ENCODE peak calls at places on chromosomes 13 and 19, in four cellular contexts. K, J, E and D are unnamed samples.

GRCh38 chr13:24097064-24097463 is 63.5 kb upstream of the SPATA13 start:
- DNase-seq in K (peak), J (no peak), E (peak), D (no peak)

GRCh38 chr13:105139380-105140285 is 1395.8 kb downstream of the EFNB2 start:
- DNase-seq in K (peak), J (no peak), E (peak), D (peak)

GRCh38 chr13:70023506-70023905 is 84.1 kb upstream of the ATXN8OS start:
- DNase-seq in K (no peak), J (no peak), E (no peak), D (no peak)

GRCh38 chr13:41139296-41139966 is 6.8 kb upstream of the KBTBD6 start:
- DNase-seq in K (no peak), J (no peak), E (no peak), D (no peak)

GRCh38 chr13:24648983-24649684 is 31.1 kb upstream of the ATP12A start:
- DNase-seq in K (no peak), J (no peak), E (no peak), D (no peak)

GRCh38 chr13:111915104-111915551 is 151.8 kb upstream of the SOX1 start:
- DNase-seq in K (no peak), J (no peak), E (no peak), D (no peak)

GRCh38 chr13:33870046-33870668 is 52.2 kb downstream of the RFC3 start:
- DNase-seq in K (no peak), J (no peak), E (no peak), D (no peak)

GRCh38 chr19:54201172-54201701 is 579 bp downstream of the RPS9 start:
- DNase-seq in K (no peak), J (peak), E (no peak), D (no peak)

GRCh38 chr13:55230570-55230908 is 1910.2 kb upstream of the PRR20A start:
- DNase-seq in K (no peak), J (no peak), E (no peak), D (no peak)

GRCh38 chr13:89514534-89515312 is 1832.8 kb upstream of the MIR17HG start:
- DNase-seq in K (peak), J (no peak), E (no peak), D (no peak)

DNA sequence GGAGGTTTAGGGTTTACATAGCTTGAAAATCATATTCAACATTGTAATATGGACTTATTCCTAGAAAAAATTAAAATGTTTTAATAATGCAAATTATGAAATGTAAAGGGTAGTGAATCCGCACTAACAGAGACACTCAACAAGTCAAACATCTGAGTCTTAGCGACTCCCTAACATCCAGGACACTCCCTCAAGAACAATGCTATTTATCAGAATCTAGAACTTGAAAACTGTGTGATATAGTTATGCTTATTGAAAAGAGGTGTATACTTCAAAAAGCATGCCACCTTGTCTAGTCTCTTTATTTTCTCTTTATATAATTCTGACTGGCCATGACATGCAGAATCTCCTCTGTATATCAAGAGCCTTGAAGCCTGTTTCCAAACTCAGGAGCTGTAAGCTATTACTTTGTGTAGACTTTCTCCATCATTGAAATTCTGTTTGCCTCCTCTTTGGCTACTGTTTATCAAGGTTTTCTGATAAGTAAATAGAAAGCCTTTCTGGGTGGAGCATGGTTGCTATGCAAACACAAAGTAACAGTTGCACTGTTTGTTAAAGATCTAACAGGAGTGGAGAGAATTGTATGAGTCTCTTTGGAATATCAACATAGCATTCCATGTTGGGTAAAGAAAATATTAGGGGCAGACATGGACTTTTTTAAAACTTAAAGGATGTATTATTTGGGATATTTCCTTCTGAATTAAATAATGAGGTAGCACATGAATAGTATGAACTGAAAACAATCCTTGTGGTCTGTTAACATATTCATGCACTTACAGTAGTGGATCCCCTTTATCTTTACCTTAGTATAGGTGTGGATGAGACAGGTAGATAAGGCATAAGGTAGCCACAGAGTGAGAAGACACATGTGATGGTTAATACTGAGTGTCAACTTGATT is 56.4 kb upstream of the MBNL2 start:
- DNase-seq in K (peak), J (no peak), E (no peak), D (no peak)
- TF ChIP-seq TARDBP in K (no peak), J (no peak), E (no peak), D (no peak)

GRCh38 chr13:48542581-48543341 is 9.9 kb upstream of the RCBTB2 start:
- DNase-seq in K (peak), J (no peak), E (no peak), D (no peak)
- TF ChIP-seq TARDBP in K (no peak), J (no peak), E (no peak), D (no peak)

GRCh38 chr13:97256343-97256783 is 34.2 kb downstream of the MBNL2 start:
- DNase-seq in K (peak), J (peak), E (no peak), D (no peak)
- TF ChIP-seq TARDBP in K (no peak), J (no peak), E (no peak), D (no peak)

GRCh38 chr19:13133241-13133870 is 15.3 kb downstream of the NACC1 start:
- DNase-seq in K (no peak), J (no peak), E (no peak), D (no peak)

GRCh38 chr19:13130886-13131490 is 12.9 kb downstream of the NACC1 start:
- DNase-seq in K (no peak), J (no peak), E (no peak), D (no peak)

GRCh38 chr19:13134626-13135025 is 15.5 kb downstream of the STX10 start:
- DNase-seq in K (no peak), J (no peak), E (no peak), D (no peak)

GRCh38 chr19:13135068-13136062 is 14.8 kb downstream of the STX10 start:
- DNase-seq in K (no peak), J (no peak), E (no peak), D (no peak)

DNA sequence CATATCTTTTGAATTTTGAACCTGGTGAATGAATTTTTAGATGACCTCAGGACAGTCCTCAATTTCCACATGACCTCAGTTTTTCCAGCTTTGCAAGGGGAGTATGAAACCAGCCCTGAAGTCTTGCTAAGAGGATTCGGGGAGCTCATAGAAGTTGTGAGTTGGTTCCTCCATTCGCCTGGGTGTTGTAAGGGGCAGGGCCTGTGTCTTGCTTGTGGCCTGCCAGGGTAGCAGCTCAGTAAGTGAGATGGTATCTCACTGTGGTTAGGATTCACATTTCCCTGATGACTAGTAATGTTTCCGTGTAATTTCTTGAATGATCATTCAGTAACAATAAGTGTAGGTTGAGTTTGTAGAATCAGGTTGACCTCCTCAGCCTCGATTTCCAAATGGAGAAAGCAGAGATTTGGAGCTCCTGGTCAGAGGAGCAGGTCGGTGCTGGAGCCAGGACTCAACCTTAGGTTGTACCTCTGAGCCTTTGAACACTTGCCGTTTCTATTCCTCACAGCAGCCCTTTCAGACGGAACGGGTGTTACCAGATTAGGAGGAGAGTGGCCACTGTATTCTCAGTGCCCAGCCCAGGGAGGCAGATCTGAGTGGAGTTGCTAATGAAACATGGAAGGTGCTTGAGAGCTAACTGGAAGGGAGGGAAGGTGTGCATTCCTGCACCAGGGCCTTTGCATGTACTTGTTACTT is 14.6 kb downstream of the NACC1 start:
- DNase-seq in K (no peak), J (no peak), E (no peak), D (no peak)
- TF ChIP-seq TARDBP in K (no peak), J (no peak), E (no peak), D (no peak)

DNA sequence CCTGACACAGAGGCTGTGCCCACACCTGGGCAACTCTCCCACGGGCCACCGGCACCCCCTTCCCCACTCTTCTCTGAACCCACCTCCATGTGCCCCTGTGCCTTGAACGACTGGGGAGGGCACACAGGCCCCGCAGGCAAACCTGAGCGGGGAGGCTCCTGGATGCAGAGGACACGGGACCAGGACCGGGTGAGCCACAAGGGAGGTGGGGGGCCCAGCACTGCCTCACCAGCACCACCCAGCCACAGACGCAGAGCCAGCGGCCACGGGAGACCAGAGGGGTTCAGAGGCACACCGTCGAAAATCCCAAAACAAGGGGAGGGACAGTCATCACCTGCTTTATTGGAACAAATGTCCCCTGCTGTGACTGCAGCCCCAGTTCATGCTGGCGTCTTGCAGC is 49.4 kb downstream of the STK24 start:
- DNase-seq in K (no peak), J (no peak), E (no peak), D (no peak)
- TF ChIP-seq TARDBP in K (no peak), J (no peak), E (no peak), D (no peak)

DNA sequence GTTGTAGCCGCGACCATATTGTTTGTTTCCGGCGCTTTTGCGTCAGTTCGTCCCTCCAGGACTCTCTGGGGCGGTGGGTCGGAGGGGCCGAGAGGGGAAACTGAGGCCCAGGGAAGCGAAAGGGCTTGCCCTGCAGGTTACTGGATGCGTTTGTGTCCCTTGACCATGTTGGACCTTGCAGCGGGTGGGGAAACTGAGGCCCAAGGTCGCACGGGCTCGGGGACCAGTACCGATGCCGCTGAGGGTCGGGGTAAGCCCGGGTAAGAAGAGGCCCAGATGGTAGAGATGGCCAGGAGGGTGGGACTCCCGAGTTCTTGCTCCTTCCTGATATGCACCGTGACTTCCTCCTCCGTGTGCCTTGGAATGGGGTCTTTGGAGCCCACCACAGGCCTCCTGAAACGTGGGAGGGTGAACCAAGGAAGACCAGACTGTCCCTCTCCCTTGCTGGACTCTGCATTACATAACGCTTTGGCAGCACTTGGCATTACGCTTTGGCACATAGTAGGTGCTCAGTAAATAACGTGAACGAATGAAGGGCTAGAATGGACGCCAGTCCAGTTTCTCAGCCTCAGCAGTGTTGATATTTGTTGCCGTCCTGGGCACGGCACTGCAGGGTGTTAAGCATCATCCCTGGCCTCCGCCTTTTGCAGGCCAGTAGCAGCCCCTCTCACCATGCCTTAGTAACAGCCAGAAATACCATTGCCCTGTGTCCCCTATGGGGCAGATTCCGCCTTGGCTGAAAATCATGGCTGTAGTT is 743 bp downstream of the CHAF1A start:
- DNase-seq in K (no peak), J (no peak), E (no peak), D (no peak)
- TF ChIP-seq TARDBP in K (no peak), J (no peak), E (no peak), D (no peak)

GRCh38 chr19:36051236-36051635 is 2.8 kb downstream of the THAP8 start:
- DNase-seq in K (peak), J (peak), E (no peak), D (no peak)

GRCh38 chr19:36058481-36059179 is 3.9 kb downstream of the WDR62 start:
- DNase-seq in K (peak), J (no peak), E (no peak), D (no peak)

GRCh38 chr19:36054733-36055686 is at the start of gene WDR62:
- DNase-seq in K (peak), J (peak), E (peak), D (peak)

GRCh38 chr19:36051637-36052036 is 2.4 kb downstream of the THAP8 start:
- DNase-seq in K (no peak), J (no peak), E (no peak), D (no peak)

DNA sequence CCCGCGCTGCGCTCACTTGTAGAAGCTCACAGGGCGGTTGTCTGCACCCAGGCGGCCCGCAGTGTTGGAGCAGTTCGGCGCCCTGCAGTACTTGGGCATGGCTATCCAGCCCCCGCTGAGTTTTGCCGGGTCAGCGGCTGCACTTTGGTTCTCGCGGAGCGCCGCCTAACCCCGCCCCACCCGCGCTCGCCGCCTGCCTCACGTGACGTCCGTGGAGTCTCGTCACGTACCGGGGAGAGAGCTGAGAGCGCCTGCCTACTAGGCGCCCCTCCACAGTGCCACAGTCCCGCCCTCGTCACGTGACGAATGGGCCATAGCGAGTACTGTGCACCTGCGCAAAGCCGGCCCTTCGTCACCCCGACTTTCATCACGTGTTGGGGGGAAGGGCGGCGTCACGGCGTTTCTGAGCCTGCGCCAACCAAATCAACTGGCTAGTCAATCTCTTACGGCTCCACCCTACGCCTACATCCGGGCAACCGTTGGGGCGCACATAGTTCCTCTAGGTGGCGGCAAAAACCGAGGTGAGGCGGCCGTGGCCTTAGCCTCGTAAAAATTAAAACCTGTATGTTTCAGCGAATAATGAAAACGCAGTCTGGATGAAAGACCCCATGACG is at the start of gene THAP8:
- DNase-seq in K (peak), J (peak), E (peak), D (peak)
- TF ChIP-seq TARDBP in K (peak), J (peak), E (peak), D (peak)

GRCh38 chr13:103371271-103371670 is 305.1 kb upstream of the SLC10A2 start:
- DNase-seq in K (no peak), J (no peak), E (no peak), D (no peak)
- TF ChIP-seq TARDBP in K (no peak), J (no peak), E (no peak), D (no peak)

DNA sequence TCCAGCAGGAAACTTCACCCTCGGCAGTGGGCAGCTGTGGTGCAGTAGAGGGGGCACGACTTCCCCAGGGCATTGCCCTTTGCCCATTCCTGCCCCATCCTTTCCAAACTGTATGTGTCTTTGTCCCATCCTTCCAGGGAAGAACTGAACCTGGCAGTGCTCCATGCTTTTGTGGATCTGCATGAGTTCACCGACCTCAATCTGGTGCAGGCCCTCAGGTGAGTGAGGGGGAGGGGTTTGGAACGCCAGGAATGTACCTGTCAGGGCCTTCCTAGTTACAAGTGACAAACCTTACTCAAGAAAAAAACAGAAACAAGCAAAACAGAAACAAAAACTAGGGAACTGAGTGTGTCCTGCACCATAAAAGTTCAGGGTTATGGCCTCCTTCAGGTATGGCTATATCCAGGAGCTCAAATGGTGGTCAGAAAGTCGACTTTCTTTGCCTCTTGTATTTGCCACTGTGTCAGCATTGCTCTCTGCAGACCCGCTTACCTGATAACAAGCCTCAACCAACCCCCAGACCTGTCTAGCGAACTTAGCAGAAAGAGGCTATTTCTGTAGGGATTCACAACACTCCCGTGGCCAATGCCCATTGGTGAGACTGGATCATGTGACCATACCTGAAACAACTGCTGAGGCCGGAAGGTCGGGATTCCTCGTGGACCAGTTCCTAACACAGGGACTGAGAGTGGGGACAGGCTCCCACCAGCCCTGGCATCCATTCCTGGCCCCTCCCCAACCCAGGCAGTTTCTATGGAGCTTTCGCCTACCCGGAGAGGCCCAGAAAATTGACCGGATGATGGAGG is 4.2 kb downstream of the CYTH2 start:
- DNase-seq in K (no peak), J (no peak), E (no peak), D (no peak)
- TF ChIP-seq TARDBP in K (no peak), J (no peak), E (no peak), D (no peak)

GRCh38 chr19:39941151-39941550 is 6.7 kb upstream of the FCGBP start:
- DNase-seq in K (no peak), J (no peak), E (no peak), D (no peak)
- TF ChIP-seq TARDBP in K (no peak), J (no peak), E (no peak), D (no peak)